ENCODE peak calls at places on chromosome 20, in seven cellular contexts. I, E, D, H, C, J and P are unnamed samples.

GRCh38 chr20:33790571-33790970 is 20.6 kb upstream of the CHMP4B start:
- DNase-seq in I (no peak), H (no peak), D (no peak), E (no peak), J (no peak), C (no peak), P (no peak)

GRCh38 chr20:40562031-40562430 is 127.0 kb downstream of the MAFB start:
- DNase-seq in H (no peak), E (no peak), D (no peak), I (no peak), C (peak), J (no peak), P (peak)

GRCh38 chr20:41889871-41890224 is 271.7 kb upstream of the CHD6 start:
- DNase-seq in H (no peak), I (no peak), J (no peak), E (no peak), D (no peak), C (peak), P (no peak)

GRCh38 chr20:63705232-63706026 is 2.3 kb downstream of the ARFRP1 start:
- DNase-seq in I (no peak), H (no peak), E (no peak), D (no peak), J (no peak), C (no peak), P (no peak)

GRCh38 chr20:62461834-62462233 is 14.0 kb downstream of the GATA5 start:
- DNase-seq in I (no peak), J (no peak), D (no peak), E (no peak), H (no peak), C (no peak), P (no peak)

GRCh38 chr20:32343438-32343837 is 14.7 kb upstream of the ASXL1 start:
- DNase-seq in C (peak), D (no peak), H (no peak), I (no peak), J (no peak), E (no peak), P (peak)

GRCh38 chr20:18466574-18466893 is 296 bp downstream of the DZANK1 start:
- DNase-seq in H (no peak), I (no peak), E (no peak), D (no peak), J (no peak), C (no peak), P (no peak)

GRCh38 chr20:44231193-44231592 is 15.9 kb upstream of the GDAP1L1 start:
- DNase-seq in E (no peak), I (no peak), H (no peak), J (no peak), D (no peak), C (no peak), P (no peak)

GRCh38 chr20:23666189-23666588 is 22.6 kb downstream of the CST4 start:
- DNase-seq in H (no peak), J (no peak), C (no peak), E (no peak), I (no peak), D (no peak), P (peak)

GRCh38 chr20:49692941-49693340 is 20.7 kb downstream of the B4GALT5 start:
- DNase-seq in C (no peak), I (no peak), H (no peak), J (no peak), D (no peak), E (no peak), P (no peak)